ENCODE peak calls at places on chromosomes 13 and 19, in seven cellular contexts. D is fibroblast of lung, U is endothelial cell of umbilical vein, E is upper lobe of right lung, R is A549, A is HCT116, X is heart left ventricle. G is an unnamed sample.

GRCh38 chr19:47446534-47447469 is 24.9 kb downstream of the SLC8A2 start:
- DNase-seq in R (peak; percentile 81), U (no peak), X (no peak), E (peak; percentile 81), D (no peak), A (peak; percentile 81), G (no peak)

GRCh38 chr19:3094638-3095374 is 644 bp downstream of the GNA11 start:
- DNase-seq in X (no peak), D (peak; percentile 27), A (no peak), U (no peak), R (no peak), E (peak; percentile 68), G (no peak)

GRCh38 chr19:34519602-34520001 is 38.0 kb downstream of the WTIP start:
- DNase-seq in A (no peak), D (no peak), U (no peak), X (no peak), R (no peak), E (no peak), G (no peak)

GRCh38 chr13:36261976-36262375 is 35.6 kb downstream of the CCDC169 start:
- DNase-seq in A (no peak), R (no peak), X (no peak), D (no peak), U (no peak), E (no peak), G (no peak)

GRCh38 chr13:61255035-61255796 is 160.4 kb downstream of the PCDH20 start:
- DNase-seq in D (peak; percentile 11), X (no peak), A (peak; percentile 2), E (no peak), R (no peak), U (peak; percentile 6), G (no peak)

GRCh38 chr13:104043184-104043583 is 977.0 kb upstream of the SLC10A2 start:
- DNase-seq in E (no peak), D (peak; percentile 17), A (no peak), X (no peak), R (no peak), U (no peak), G (no peak)

GRCh38 chr19:17471410-17472125 is 1.2 kb downstream of the SLC27A1 start:
- DNase-seq in R (no peak), D (no peak), E (no peak), U (no peak), X (no peak), A (no peak), G (no peak)

GRCh38 chr13:112902669-112903068 is 66.3 kb upstream of the MCF2L start:
- DNase-seq in U (no peak), R (no peak), D (no peak), A (no peak), X (no peak), E (no peak), G (no peak)

GRCh38 chr19:2603320-2603719 is 99.2 kb downstream of the GNG7 start:
- DNase-seq in R (no peak), D (peak; percentile 84), X (peak; percentile 55), A (no peak), E (no peak), U (no peak), G (no peak)

GRCh38 chr13:37097008-37097579 is 8.4 kb downstream of the CSNK1A1L start:
- DNase-seq in R (no peak), U (no peak), D (peak; percentile 89), X (no peak), A (no peak), E (no peak), G (no peak)

GRCh38 chr19:17075860-17076538 is 422 bp downstream of the MYO9B start:
- DNase-seq in D (peak; percentile 41), E (peak; percentile 78), U (peak; percentile 51), R (peak; percentile 22), X (peak; percentile 45), A (no peak), G (peak; percentile 55)

GRCh38 chr13:113855012-113855921 is 8.6 kb downstream of the GAS6 start:
- DNase-seq in R (no peak), X (peak; percentile 57), E (no peak), U (no peak), A (no peak), D (no peak), G (peak; percentile 52)

GRCh38 chr13:105579821-105580707 is 955.4 kb downstream of the EFNB2 start:
- DNase-seq in D (no peak), X (no peak), A (no peak), E (no peak), R (no peak), U (no peak), G (no peak)

GRCh38 chr19:1068111-1069001 is 1.4 kb downstream of the ARHGAP45 start:
- DNase-seq in E (no peak), D (no peak), U (no peak), X (peak; percentile 77), R (no peak), A (no peak), G (no peak)

GRCh38 chr19:42121666-42122069 is 10.6 kb downstream of the POU2F2 start:
- DNase-seq in U (peak; percentile 93), X (peak; percentile 52), A (no peak), R (peak; percentile 66), D (peak; percentile 83), E (no peak), G (no peak)

GRCh38 chr19:51948979-51949378 is 21.7 kb downstream of the ZNF613 start:
- DNase-seq in U (no peak), R (no peak), X (peak; percentile 18), A (no peak), D (peak; percentile 37), E (no peak), G (no peak)

GRCh38 chr19:4327252-4327876 is 11.3 kb downstream of the STAP2 start:
- DNase-seq in R (no peak), X (peak; percentile 48), A (no peak), E (peak; percentile 84), D (peak; percentile 39), U (peak; percentile 43), G (peak; percentile 79)

GRCh38 chr19:4414800-4415251 is 12.4 kb downstream of the CHAF1A start:
- DNase-seq in D (peak; percentile 12), X (no peak), A (no peak), E (no peak), R (no peak), U (no peak), G (no peak)

GRCh38 chr19:38251564-38252051 is 4.6 kb downstream of the PPP1R14A start:
- DNase-seq in D (no peak), R (no peak), X (peak; percentile 85), U (peak; percentile 28), A (no peak), E (no peak), G (no peak)

GRCh38 chr19:38250821-38251563 is 5.2 kb downstream of the PPP1R14A start:
- DNase-seq in A (no peak), U (no peak), E (peak; percentile 73), R (no peak), D (no peak), X (peak; percentile 89), G (peak; percentile 62)

GRCh38 chr19:38253788-38254187 is 2.4 kb downstream of the PPP1R14A start:
- DNase-seq in A (no peak), X (no peak), E (no peak), R (no peak), D (no peak), U (no peak), G (no peak)

GRCh38 chr19:38252385-38252784 is 3.8 kb downstream of the PPP1R14A start:
- DNase-seq in R (no peak), X (no peak), E (no peak), D (no peak), A (no peak), U (no peak), G (no peak)

GRCh38 chr19:38252935-38253691 is 3.1 kb downstream of the PPP1R14A start:
- DNase-seq in A (no peak), R (no peak), E (no peak), D (no peak), X (peak; percentile 73), U (no peak), G (peak; percentile 72)
- H3K27ac ChIP-seq in A (no peak overlapping the region), R (no peak overlapping the region), E (peak overlapping the region; percentile 78), D (no peak overlapping the region), X (peak overlapping the region; percentile 79), U (no peak overlapping the region), G (no peak overlapping the region)

GRCh38 chr13:48349525-48349924 is 46.0 kb downstream of the RB1 start:
- DNase-seq in X (no peak), R (no peak), D (no peak), U (no peak), E (no peak), A (no peak), G (no peak)
- TF ChIP-seq CTCF in X (no peak), R (no peak), D (no peak), U (no peak), E (no peak), A (no peak), G (no peak)

DNA sequence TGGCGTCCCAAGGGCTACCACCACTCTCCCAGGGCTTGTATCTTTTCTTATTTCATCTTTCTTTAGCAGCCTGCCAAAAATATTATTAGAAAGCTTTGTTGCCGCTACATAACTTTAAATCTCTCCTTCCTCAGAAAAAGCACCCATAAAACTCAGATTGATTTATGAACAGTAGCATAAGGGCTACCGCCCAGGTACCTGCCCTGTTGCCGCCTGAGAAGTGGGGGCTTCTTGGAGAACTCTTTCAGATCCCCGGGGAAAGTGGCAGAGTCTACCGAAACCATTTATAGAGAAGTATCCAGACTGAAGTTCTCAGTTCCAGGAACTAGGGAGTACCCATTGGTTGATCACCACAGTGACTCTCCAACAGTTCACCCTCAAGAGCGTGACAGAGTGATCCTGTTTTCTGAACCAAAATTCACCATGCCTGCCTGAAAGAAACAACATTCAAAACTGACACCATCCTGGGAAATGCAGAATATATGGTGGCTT is 697 bp upstream of the N4BP2L1 start:
- DNase-seq in D (no peak), R (no peak), U (no peak), X (no peak), E (no peak), A (no peak), G (peak; percentile 20)
- H3K27ac ChIP-seq in D (no peak overlapping the region), R (no peak overlapping the region), U (no peak overlapping the region), X (peak overlapping the region; percentile 82), E (peak overlapping the region; percentile 92), A (no peak overlapping the region), G (peak overlapping the region; percentile 79)

GRCh38 chr19:48752511-48753365 is at the start of gene FUT1:
- DNase-seq in X (peak; percentile 84), R (no peak), E (peak; percentile 90), A (peak; percentile 89), D (peak; percentile 40), U (no peak), G (peak; percentile 95)
- TF ChIP-seq CTCF in X (no peak), R (no peak), E (no peak), A (no peak), D (no peak), U (no peak), G (peak; percentile 13)

GRCh38 chr13:22000191-22000590 is 329.3 kb downstream of the FGF9 start:
- DNase-seq in X (no peak), A (no peak), E (no peak), D (no peak), U (no peak), R (no peak), G (no peak)
- H3K27ac ChIP-seq in X (no peak overlapping the region), A (no peak overlapping the region), E (no peak overlapping the region), D (no peak overlapping the region), U (no peak overlapping the region), R (no peak overlapping the region), G (no peak overlapping the region)